ENCODE peak calls at places on chromosome X, in five cellular contexts. T is heart right ventricle, H is fibroblast of mammary gland, D is stomach, J is endothelial cell. I is an unnamed sample.

GRCh38 chrX:136909119-136909705 is 28.7 kb upstream of the RBMX start:
- DNase-seq in T (peak), J (peak), D (peak), H (peak), I (no peak)

GRCh38 chrX:53637479-53637878 is 49.0 kb downstream of the HUWE1 start:
- DNase-seq in J (no peak), D (no peak), H (no peak), T (no peak), I (no peak)

GRCh38 chrX:46918434-46918833 is 6.2 kb downstream of the JADE3 start:
- DNase-seq in T (no peak), D (peak), J (no peak), H (peak), I (peak)

GRCh38 chrX:77003530-77003929 is 443.7 kb upstream of the FGF16 start:
- DNase-seq in T (no peak), D (no peak), J (no peak), H (no peak), I (no peak)

GRCh38 chrX:21811832-21812231 is 27.6 kb upstream of the MBTPS2 start:
- DNase-seq in T (no peak), H (no peak), J (no peak), D (no peak), I (no peak)

GRCh38 chrX:133926809-133927208 is 58.6 kb downstream of the GPC3 start:
- DNase-seq in D (no peak), H (no peak), J (no peak), T (no peak), I (no peak)

GRCh38 chrX:109840585-109840984 is 107.5 kb upstream of the ACSL4 start:
- DNase-seq in H (peak), D (no peak), J (no peak), T (peak), I (no peak)

GRCh38 chrX:40140706-40141499 is 43.1 kb upstream of the BCOR start:
- DNase-seq in T (no peak), J (no peak), H (peak), D (peak), I (no peak)

GRCh38 chrX:128818690-128819089 is 704.6 kb downstream of the SMARCA1 start:
- DNase-seq in T (no peak), H (no peak), J (no peak), D (no peak), I (no peak)

DNA sequence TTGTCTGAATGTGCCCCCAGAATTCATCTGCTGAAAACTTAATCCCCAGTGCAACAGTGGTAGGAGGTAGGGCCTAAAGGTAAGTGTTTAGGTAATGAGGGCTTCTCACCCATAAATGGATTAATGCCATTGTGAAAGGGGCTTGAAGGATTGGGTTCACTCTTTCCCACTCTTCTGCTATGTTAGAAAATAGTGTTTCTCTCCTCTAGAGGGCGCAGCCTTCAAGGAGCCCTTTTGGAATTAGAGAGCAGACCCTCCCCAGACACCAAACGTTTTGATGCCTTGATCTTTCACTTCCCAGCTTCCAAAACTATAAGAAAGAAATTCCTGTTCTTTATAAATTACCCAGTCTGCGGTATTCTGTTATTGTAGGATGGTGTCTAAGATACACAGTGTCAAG is 706.4 kb downstream of the SMARCA1 start:
- DNase-seq in T (no peak), D (no peak), H (no peak), J (peak), I (no peak)
- TF ChIP-seq CTCF in T (peak), D (no peak), H (peak), J (peak), I (peak)

GRCh38 chrX:129823115-129823514 is 20.6 kb downstream of the ZDHHC9 start:
- DNase-seq in D (peak), J (peak), T (peak), H (peak), I (no peak)
- TF ChIP-seq CTCF in D (peak), J (peak), T (peak), H (peak), I (peak)

DNA sequence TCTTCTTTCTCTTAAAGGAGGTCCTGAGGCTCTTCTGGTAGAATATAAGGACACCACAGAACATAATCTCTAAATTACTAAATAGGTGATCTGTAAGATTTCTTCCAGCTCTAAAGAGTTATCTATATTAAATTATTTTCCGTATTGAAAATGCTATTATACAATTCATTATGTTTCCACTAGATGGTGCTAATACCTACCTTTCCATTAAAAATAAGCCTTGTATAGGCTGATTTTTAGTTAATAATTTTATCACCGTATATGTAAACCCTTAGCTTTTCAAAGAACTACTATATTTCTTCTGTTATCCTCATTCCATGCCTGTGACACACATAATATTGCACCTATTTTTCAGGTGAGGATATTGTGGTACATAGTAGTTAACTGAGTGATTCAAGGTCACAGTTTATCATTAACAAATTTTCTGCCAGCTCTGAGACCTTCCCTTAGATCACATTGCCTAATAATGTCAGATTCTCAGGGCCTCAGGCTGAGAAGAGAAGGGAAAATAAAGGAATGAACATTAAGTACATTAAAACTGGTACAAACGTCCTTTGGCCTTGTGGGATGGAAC is 138.8 kb downstream of the TEX11 start:
- DNase-seq in H (peak), D (no peak), J (no peak), T (no peak), I (no peak)
- TF ChIP-seq CTCF in H (peak), D (no peak), J (peak), T (peak), I (peak)

GRCh38 chrX:7787714-7788113 is 55.3 kb upstream of the VCX start:
- DNase-seq in T (no peak), D (no peak), J (no peak), H (no peak), I (no peak)

GRCh38 chrX:7789200-7789599 is 53.8 kb upstream of the VCX start:
- DNase-seq in T (no peak), D (no peak), H (no peak), J (no peak), I (no peak)

GRCh38 chrX:7788334-7788733 is 54.6 kb upstream of the VCX start:
- DNase-seq in H (no peak), J (no peak), D (no peak), T (no peak), I (no peak)
- TF ChIP-seq CTCF in H (no peak), J (no peak), D (no peak), T (no peak), I (no peak)

DNA sequence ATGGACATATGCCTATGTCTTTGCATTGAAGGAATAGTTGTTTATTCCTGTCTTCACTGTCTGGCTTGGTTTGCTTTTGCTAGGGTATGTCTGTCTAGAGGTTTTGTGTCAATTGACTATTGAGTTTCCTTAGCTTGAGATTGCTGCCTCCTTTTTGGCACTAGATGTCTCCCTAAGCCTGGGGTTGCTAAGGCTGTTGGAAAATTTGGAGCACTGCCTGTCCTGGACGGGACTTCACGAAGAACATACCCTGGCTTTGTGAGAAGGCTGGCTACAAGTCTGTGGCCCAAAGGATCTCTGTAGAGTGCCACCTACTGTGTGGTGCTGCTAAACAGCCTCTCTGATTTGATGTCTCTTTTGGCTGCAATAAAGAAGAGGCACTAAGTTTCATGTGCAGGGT is 183.8 kb upstream of the NUDT10 start:
- DNase-seq in D (no peak), T (no peak), J (peak), H (peak), I (peak)
- TF ChIP-seq CTCF in D (no peak), T (no peak), J (no peak), H (no peak), I (peak)

DNA sequence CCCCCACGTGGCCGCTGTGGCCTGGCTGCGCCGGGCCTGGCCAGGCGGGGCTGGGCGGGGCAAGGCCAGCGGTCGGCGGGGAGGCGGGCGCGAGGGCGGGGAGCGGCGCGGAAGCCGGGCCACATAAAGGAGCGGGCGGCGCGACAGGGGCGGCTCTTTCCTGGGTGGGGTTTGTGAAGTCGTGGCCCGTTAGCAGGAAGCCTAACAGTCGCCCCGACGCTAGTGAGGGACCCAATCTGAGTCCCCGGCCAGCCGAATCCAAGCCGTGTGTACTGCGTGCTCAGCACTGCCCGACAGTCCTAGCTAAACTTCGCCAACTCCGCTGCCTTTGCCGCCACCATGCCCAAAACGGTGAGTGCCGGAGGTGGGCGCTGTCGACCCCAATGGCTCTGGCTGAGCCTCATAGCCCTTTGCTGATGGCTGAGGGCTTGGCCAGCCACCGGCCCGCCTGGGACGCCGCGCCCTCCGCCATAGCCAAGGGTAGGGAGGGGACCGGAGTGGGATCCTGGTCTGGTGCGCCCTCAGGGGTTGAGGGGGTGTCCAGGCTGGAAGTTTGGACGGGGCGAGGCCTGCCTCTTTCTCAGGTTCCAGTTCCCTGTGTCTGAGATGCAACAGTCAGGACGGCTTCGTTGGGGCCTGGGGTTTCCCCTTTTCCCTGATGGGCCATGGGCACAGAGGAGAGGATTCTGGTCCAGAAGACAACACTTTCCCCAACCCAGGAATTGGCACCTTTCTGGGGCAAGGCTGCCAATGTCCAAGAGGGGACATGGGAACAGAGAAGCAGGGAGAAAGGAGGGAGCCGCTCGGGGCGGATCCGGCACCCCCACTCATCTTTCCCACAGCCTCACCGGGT is at the start of gene MSN:
- DNase-seq in D (peak), H (peak), T (peak), J (peak), I (no peak)
- TF ChIP-seq CTCF in D (no peak), H (peak), T (peak), J (no peak), I (peak)

GRCh38 chrX:18931972-18932371 is 51.9 kb downstream of the PHKA2 start:
- DNase-seq in J (peak), T (peak), D (no peak), H (peak), I (no peak)
- TF ChIP-seq CTCF in J (no peak), T (peak), D (no peak), H (peak), I (peak)

GRCh38 chrX:132638313-132638712 is 149.5 kb upstream of the MBNL3 start:
- DNase-seq in T (no peak), J (no peak), H (no peak), D (no peak), I (no peak)

GRCh38 chrX:132634521-132634920 is 145.7 kb upstream of the MBNL3 start:
- DNase-seq in T (no peak), J (peak), H (no peak), D (no peak), I (no peak)

GRCh38 chrX:132631579-132632232 is 142.9 kb upstream of the MBNL3 start:
- DNase-seq in T (no peak), J (peak), H (peak), D (no peak), I (no peak)

GRCh38 chrX:132636080-132636479 is 147.2 kb upstream of the MBNL3 start:
- DNase-seq in H (peak), T (no peak), J (no peak), D (no peak), I (no peak)
- TF ChIP-seq CTCF in H (no peak), T (peak), J (no peak), D (no peak), I (peak)

DNA sequence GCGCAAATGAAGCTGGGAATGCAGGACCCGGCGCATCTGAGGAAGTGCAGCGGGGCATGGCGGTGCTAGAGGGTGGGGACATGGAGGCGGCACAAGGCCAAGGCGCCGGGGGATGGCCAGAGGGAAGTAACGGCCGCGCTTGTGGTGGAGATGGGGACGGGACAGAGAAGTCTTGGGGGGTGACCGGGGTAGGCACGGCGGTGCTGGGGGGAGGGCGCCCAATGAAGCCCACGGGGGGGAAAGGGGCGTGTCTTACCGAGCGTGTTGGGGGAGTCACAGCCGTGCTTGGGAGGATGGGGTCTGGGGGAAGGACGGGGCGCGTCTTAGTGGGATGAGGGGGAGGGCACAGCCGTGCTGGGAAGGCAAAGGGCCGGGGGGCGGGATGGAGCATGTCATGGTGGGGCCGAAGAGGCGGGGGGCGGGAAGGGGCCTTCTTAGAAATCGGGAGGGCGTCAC is 984 bp downstream of the ARSD start:
- DNase-seq in D (peak), J (peak), T (peak), H (no peak), I (no peak)
- TF ChIP-seq CTCF in D (no peak), J (no peak), T (no peak), H (no peak), I (no peak)

DNA sequence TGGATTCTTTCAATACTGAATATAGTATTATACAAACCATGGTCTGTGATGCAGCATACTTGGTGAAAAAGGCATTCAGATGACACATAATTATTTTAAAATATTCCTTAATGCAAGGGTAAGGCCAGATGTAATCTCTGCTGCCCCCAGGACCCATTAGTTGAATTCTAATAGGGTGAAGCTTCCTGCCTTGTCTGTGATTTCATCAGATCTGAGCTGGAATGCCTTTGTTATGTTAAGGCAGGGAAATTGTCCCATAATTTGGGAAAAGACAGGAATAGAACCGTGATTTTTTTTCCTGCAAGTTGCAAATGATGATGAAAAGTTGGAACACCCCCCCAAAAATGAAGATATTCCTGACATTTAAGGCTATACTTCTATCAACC is 26.2 kb downstream of the ZRSR2 start:
- DNase-seq in T (no peak), H (no peak), D (no peak), J (no peak), I (no peak)
- TF ChIP-seq CTCF in T (no peak), H (no peak), D (no peak), J (no peak), I (no peak)

I was measured in LNCaP clone FGC.